ENCODE peak calls at places on chromosomes 7 and 10, in four cellular contexts. One of them, this sample, is unnamed.

GRCh38 chr7:151665363-151665762 is 145.7 kb upstream of the RHEB start:
- DNase-seq in left cardiac atrium: peak; percentile 85
- DNase-seq in activated CD8-positive, alpha-beta memory T cell treated with anti-CD3 and anti-CD28 coated beads, Interleukin-2, amount 50 U/mL, for 48 hours: no peak
- DNase-seq in nucleus accumbens: no peak
- DNase-seq in this sample: no peak

GRCh38 chr7:11005202-11005601 is 31.5 kb downstream of the PHF14 start:
- DNase-seq in left cardiac atrium: no peak
- DNase-seq in activated CD8-positive, alpha-beta memory T cell treated with anti-CD3 and anti-CD28 coated beads, Interleukin-2, amount 50 U/mL, for 48 hours: no peak
- DNase-seq in nucleus accumbens: no peak
- DNase-seq in this sample: no peak

GRCh38 chr10:6348091-6348862 is 145.5 kb downstream of the PFKFB3 start:
- DNase-seq in left cardiac atrium: peak; percentile 54
- DNase-seq in activated CD8-positive, alpha-beta memory T cell treated with anti-CD3 and anti-CD28 coated beads, Interleukin-2, amount 50 U/mL, for 48 hours: peak; percentile 82
- DNase-seq in nucleus accumbens: no peak
- DNase-seq in this sample: peak; percentile 44

GRCh38 chr7:158917818-158918217 is 61.5 kb downstream of the DYNC2I1 start:
- DNase-seq in left cardiac atrium: no peak
- DNase-seq in activated CD8-positive, alpha-beta memory T cell treated with anti-CD3 and anti-CD28 coated beads, Interleukin-2, amount 50 U/mL, for 48 hours: no peak
- DNase-seq in nucleus accumbens: no peak
- DNase-seq in this sample: no peak

GRCh38 chr10:21355591-21356011 is 169.9 kb downstream of the SKIDA1 start:
- DNase-seq in left cardiac atrium: no peak
- DNase-seq in activated CD8-positive, alpha-beta memory T cell treated with anti-CD3 and anti-CD28 coated beads, Interleukin-2, amount 50 U/mL, for 48 hours: no peak
- DNase-seq in nucleus accumbens: no peak
- DNase-seq in this sample: no peak

GRCh38 chr7:15219758-15220157 is 317.2 kb upstream of the DGKB start:
- DNase-seq in left cardiac atrium: no peak
- DNase-seq in activated CD8-positive, alpha-beta memory T cell treated with anti-CD3 and anti-CD28 coated beads, Interleukin-2, amount 50 U/mL, for 48 hours: no peak
- DNase-seq in nucleus accumbens: no peak
- DNase-seq in this sample: no peak

GRCh38 chr10:121592155-121592890 is 5.9 kb downstream of the FGFR2 start:
- DNase-seq in left cardiac atrium: no peak
- DNase-seq in activated CD8-positive, alpha-beta memory T cell treated with anti-CD3 and anti-CD28 coated beads, Interleukin-2, amount 50 U/mL, for 48 hours: no peak
- DNase-seq in nucleus accumbens: no peak
- DNase-seq in this sample: peak; percentile 57

GRCh38 chr10:52092390-52092789 is 221.7 kb upstream of the DKK1 start:
- DNase-seq in left cardiac atrium: no peak
- DNase-seq in activated CD8-positive, alpha-beta memory T cell treated with anti-CD3 and anti-CD28 coated beads, Interleukin-2, amount 50 U/mL, for 48 hours: no peak
- DNase-seq in nucleus accumbens: no peak
- DNase-seq in this sample: no peak

GRCh38 chr7:83466187-83466923 is 182.6 kb downstream of the SEMA3E start:
- DNase-seq in left cardiac atrium: no peak
- DNase-seq in activated CD8-positive, alpha-beta memory T cell treated with anti-CD3 and anti-CD28 coated beads, Interleukin-2, amount 50 U/mL, for 48 hours: no peak
- DNase-seq in nucleus accumbens: no peak
- DNase-seq in this sample: no peak

GRCh38 chr7:78125884-78126283 is 327.3 kb downstream of the PHTF2 start:
- DNase-seq in left cardiac atrium: no peak
- DNase-seq in activated CD8-positive, alpha-beta memory T cell treated with anti-CD3 and anti-CD28 coated beads, Interleukin-2, amount 50 U/mL, for 48 hours: no peak
- DNase-seq in nucleus accumbens: no peak
- DNase-seq in this sample: no peak

GRCh38 chr10:131983780-131984179 is 2.1 kb upstream of the BNIP3 start:
- DNase-seq in left cardiac atrium: no peak
- DNase-seq in activated CD8-positive, alpha-beta memory T cell treated with anti-CD3 and anti-CD28 coated beads, Interleukin-2, amount 50 U/mL, for 48 hours: no peak
- DNase-seq in nucleus accumbens: no peak
- DNase-seq in this sample: no peak

GRCh38 chr10:71838264-71839211 is 12.5 kb downstream of the PSAP start:
- DNase-seq in left cardiac atrium: no peak
- DNase-seq in activated CD8-positive, alpha-beta memory T cell treated with anti-CD3 and anti-CD28 coated beads, Interleukin-2, amount 50 U/mL, for 48 hours: no peak
- DNase-seq in nucleus accumbens: no peak
- DNase-seq in this sample: no peak

GRCh38 chr7:13979671-13980438 is 9.6 kb downstream of the ETV1 start:
- DNase-seq in left cardiac atrium: no peak
- DNase-seq in activated CD8-positive, alpha-beta memory T cell treated with anti-CD3 and anti-CD28 coated beads, Interleukin-2, amount 50 U/mL, for 48 hours: no peak
- DNase-seq in nucleus accumbens: no peak
- DNase-seq in this sample: no peak

GRCh38 chr7:155363852-155364600 is 66.3 kb downstream of the INSIG1 start:
- DNase-seq in left cardiac atrium: peak; percentile 10
- DNase-seq in activated CD8-positive, alpha-beta memory T cell treated with anti-CD3 and anti-CD28 coated beads, Interleukin-2, amount 50 U/mL, for 48 hours: no peak
- DNase-seq in nucleus accumbens: no peak
- DNase-seq in this sample: peak; percentile 13

GRCh38 chr7:91628742-91629141 is 251.8 kb downstream of the MTERF1 start:
- DNase-seq in left cardiac atrium: no peak
- DNase-seq in activated CD8-positive, alpha-beta memory T cell treated with anti-CD3 and anti-CD28 coated beads, Interleukin-2, amount 50 U/mL, for 48 hours: no peak
- DNase-seq in nucleus accumbens: no peak
- DNase-seq in this sample: no peak

GRCh38 chr10:98041352-98042043 is 11.1 kb upstream of the CRTAC1 start:
- DNase-seq in left cardiac atrium: peak; percentile 71
- DNase-seq in activated CD8-positive, alpha-beta memory T cell treated with anti-CD3 and anti-CD28 coated beads, Interleukin-2, amount 50 U/mL, for 48 hours: peak; percentile 72
- DNase-seq in nucleus accumbens: peak; percentile 40
- DNase-seq in this sample: peak; percentile 95

GRCh38 chr10:6988654-6989053 is 408.6 kb upstream of the PRKCQ start:
- DNase-seq in left cardiac atrium: no peak
- DNase-seq in activated CD8-positive, alpha-beta memory T cell treated with anti-CD3 and anti-CD28 coated beads, Interleukin-2, amount 50 U/mL, for 48 hours: no peak
- DNase-seq in nucleus accumbens: no peak
- DNase-seq in this sample: no peak

GRCh38 chr7:156236181-156236889 is 404.2 kb upstream of the RNF32 start:
- DNase-seq in left cardiac atrium: no peak
- DNase-seq in activated CD8-positive, alpha-beta memory T cell treated with anti-CD3 and anti-CD28 coated beads, Interleukin-2, amount 50 U/mL, for 48 hours: peak; percentile 7
- DNase-seq in nucleus accumbens: no peak
- DNase-seq in this sample: no peak

GRCh38 chr10:7412482-7413251 is 1.8 kb upstream of the SFMBT2 start:
- DNase-seq in left cardiac atrium: peak; percentile 39
- DNase-seq in activated CD8-positive, alpha-beta memory T cell treated with anti-CD3 and anti-CD28 coated beads, Interleukin-2, amount 50 U/mL, for 48 hours: peak; percentile 78
- DNase-seq in nucleus accumbens: peak; percentile 20
- DNase-seq in this sample: peak; percentile 89

GRCh38 chr7:156230576-156230975 is 410.0 kb upstream of the RNF32 start:
- DNase-seq in left cardiac atrium: no peak
- DNase-seq in activated CD8-positive, alpha-beta memory T cell treated with anti-CD3 and anti-CD28 coated beads, Interleukin-2, amount 50 U/mL, for 48 hours: peak; percentile 4
- DNase-seq in nucleus accumbens: no peak
- DNase-seq in this sample: no peak

GRCh38 chr10:14009315-14010082 is 321.2 kb downstream of the FRMD4A start:
- DNase-seq in left cardiac atrium: no peak
- DNase-seq in activated CD8-positive, alpha-beta memory T cell treated with anti-CD3 and anti-CD28 coated beads, Interleukin-2, amount 50 U/mL, for 48 hours: peak; percentile 73
- DNase-seq in nucleus accumbens: no peak
- DNase-seq in this sample: no peak

GRCh38 chr10:125064681-125065492 is 95.5 kb downstream of the CTBP2 start:
- DNase-seq in left cardiac atrium: no peak
- DNase-seq in activated CD8-positive, alpha-beta memory T cell treated with anti-CD3 and anti-CD28 coated beads, Interleukin-2, amount 50 U/mL, for 48 hours: no peak
- DNase-seq in nucleus accumbens: no peak
- DNase-seq in this sample: no peak

GRCh38 chr7:98758157-98758556 is 111.7 kb downstream of the TMEM130 start:
- DNase-seq in left cardiac atrium: no peak
- DNase-seq in activated CD8-positive, alpha-beta memory T cell treated with anti-CD3 and anti-CD28 coated beads, Interleukin-2, amount 50 U/mL, for 48 hours: no peak
- DNase-seq in nucleus accumbens: no peak
- DNase-seq in this sample: no peak

GRCh38 chr10:20616918-20617801 is 280.0 kb downstream of the NEBL start:
- DNase-seq in left cardiac atrium: no peak
- DNase-seq in activated CD8-positive, alpha-beta memory T cell treated with anti-CD3 and anti-CD28 coated beads, Interleukin-2, amount 50 U/mL, for 48 hours: no peak
- DNase-seq in nucleus accumbens: no peak
- DNase-seq in this sample: no peak

GRCh38 chr10:88243847-88244730 is 339.0 kb downstream of the RNLS start:
- DNase-seq in left cardiac atrium: peak; percentile 84
- DNase-seq in activated CD8-positive, alpha-beta memory T cell treated with anti-CD3 and anti-CD28 coated beads, Interleukin-2, amount 50 U/mL, for 48 hours: no peak
- DNase-seq in nucleus accumbens: no peak
- DNase-seq in this sample: no peak

GRCh38 chr7:30911561-30911969 is at the start of gene AQP1:
- DNase-seq in left cardiac atrium: peak; percentile 91
- DNase-seq in activated CD8-positive, alpha-beta memory T cell treated with anti-CD3 and anti-CD28 coated beads, Interleukin-2, amount 50 U/mL, for 48 hours: no peak
- DNase-seq in nucleus accumbens: no peak
- DNase-seq in this sample: no peak

GRCh38 chr10:31042670-31043069 is 11.0 kb upstream of the ZNF438 start:
- DNase-seq in left cardiac atrium: no peak
- DNase-seq in activated CD8-positive, alpha-beta memory T cell treated with anti-CD3 and anti-CD28 coated beads, Interleukin-2, amount 50 U/mL, for 48 hours: no peak
- DNase-seq in nucleus accumbens: no peak
- DNase-seq in this sample: no peak

This sample was measured in posterior cingulate gyrus.